ENCODE peak calls at places on chromosomes 4 and X, in ten cellular contexts. O is fibroblast of lung; D is CD8-positive, alpha-beta memory T cell; V is BE2C; B is ovary; E is upper lobe of right lung; G is naive thymus-derived CD4-positive, alpha-beta T cell; N is K562; U is neuronal stem cell; X is sigmoid colon. M is an unnamed sample. For H3K9me3 and H3K4me1, the result is how much of the 10 kb centered on the place peaks cover.

GRCh38 chr4:40209401-40209800 is 12.6 kb downstream of the RHOH start:
- DNase-seq in O (no peak), N (no peak), E (no peak), X (no peak), U (no peak), G (no peak), B (no peak), D (no peak), V (no peak), M (no peak)

GRCh38 chr4:76270776-76271175 is 19.3 kb downstream of the FAM47E start:
- DNase-seq in V (no peak), E (no peak), X (no peak), N (no peak), O (no peak), D (no peak), G (no peak), B (no peak), U (no peak), M (no peak)

GRCh38 chrX:129984196-129984962 is 1.9 kb downstream of the BCORL1 start:
- DNase-seq in N (peak), V (peak), D (peak), B (peak), U (no peak), X (peak), G (peak), E (peak), O (no peak), M (peak)

GRCh38 chr4:150211016-150211415 is 132.8 kb downstream of the DCLK2 start:
- DNase-seq in X (no peak), D (no peak), E (no peak), V (no peak), U (no peak), O (no peak), N (no peak), B (no peak), G (no peak), M (no peak)

GRCh38 chrX:35890699-35891098 is 28.8 kb upstream of the CFAP47 start:
- DNase-seq in O (peak), E (peak), D (no peak), X (no peak), N (peak), U (peak), V (peak), B (no peak), G (peak), M (peak)

GRCh38 chr4:123127218-123127617 is 204.8 kb upstream of the NUDT6 start:
- DNase-seq in N (no peak), B (no peak), E (no peak), O (peak), G (no peak), X (no peak), U (no peak), D (no peak), V (no peak), M (no peak)

GRCh38 chrX:8345473-8345872 is 119.2 kb upstream of the VCX3B start:
- DNase-seq in V (no peak), E (no peak), N (no peak), X (no peak), U (no peak), G (no peak), B (no peak), D (no peak), O (no peak), M (no peak)

GRCh38 chr4:109315818-109316217 is 13.4 kb upstream of the COL25A1 start:
- DNase-seq in X (no peak), O (no peak), D (no peak), N (no peak), G (no peak), B (no peak), U (no peak), E (no peak), V (no peak), M (no peak)

GRCh38 chr4:123417813-123418212 is 21.2 kb downstream of the SPRY1 start:
- DNase-seq in V (no peak), D (no peak), O (no peak), N (no peak), B (no peak), E (no peak), G (no peak), X (no peak), U (no peak), M (no peak)

GRCh38 chr4:153733751-153734448 is 25.9 kb downstream of the RNF175 start:
- DNase-seq in U (no peak), V (no peak), O (no peak), X (no peak), D (no peak), E (no peak), N (no peak), B (no peak), G (no peak), M (no peak)

GRCh38 chr4:28357985-28358384 is 1497.3 kb downstream of the STIM2 start:
- DNase-seq in N (no peak), X (no peak), G (no peak), B (no peak), D (no peak), V (peak), E (no peak), O (peak), U (peak), M (peak)
- H3K9me3 ChIP-seq in N (under half), X (under half), G (under half), B (under half), D (under half), V (under half), E (under half), O (under half), U (under half), M (under half)

GRCh38 chrX:40168183-40169015 is 70.6 kb upstream of the BCOR start:
- DNase-seq in B (no peak), G (no peak), O (no peak), X (no peak), U (no peak), V (no peak), E (no peak), D (no peak), N (no peak), M (no peak)
- H3K4me3 ChIP-seq in B (peak), G (peak), O (peak), X (peak), U (peak), V (peak), E (peak), D (no peak), N (peak), M (peak)

GRCh38 chr4:128521634-128522253 is 234.1 kb upstream of the PGRMC2 start:
- DNase-seq in U (no peak), O (peak), D (no peak), V (no peak), B (no peak), G (no peak), N (peak), E (no peak), X (no peak), M (no peak)
- H3K4me1 ChIP-seq in U (under half), O (under half), D (under half), V (under half), B (under half), G (under half), N (under half), E (under half), X (under half), M (under half)

DNA sequence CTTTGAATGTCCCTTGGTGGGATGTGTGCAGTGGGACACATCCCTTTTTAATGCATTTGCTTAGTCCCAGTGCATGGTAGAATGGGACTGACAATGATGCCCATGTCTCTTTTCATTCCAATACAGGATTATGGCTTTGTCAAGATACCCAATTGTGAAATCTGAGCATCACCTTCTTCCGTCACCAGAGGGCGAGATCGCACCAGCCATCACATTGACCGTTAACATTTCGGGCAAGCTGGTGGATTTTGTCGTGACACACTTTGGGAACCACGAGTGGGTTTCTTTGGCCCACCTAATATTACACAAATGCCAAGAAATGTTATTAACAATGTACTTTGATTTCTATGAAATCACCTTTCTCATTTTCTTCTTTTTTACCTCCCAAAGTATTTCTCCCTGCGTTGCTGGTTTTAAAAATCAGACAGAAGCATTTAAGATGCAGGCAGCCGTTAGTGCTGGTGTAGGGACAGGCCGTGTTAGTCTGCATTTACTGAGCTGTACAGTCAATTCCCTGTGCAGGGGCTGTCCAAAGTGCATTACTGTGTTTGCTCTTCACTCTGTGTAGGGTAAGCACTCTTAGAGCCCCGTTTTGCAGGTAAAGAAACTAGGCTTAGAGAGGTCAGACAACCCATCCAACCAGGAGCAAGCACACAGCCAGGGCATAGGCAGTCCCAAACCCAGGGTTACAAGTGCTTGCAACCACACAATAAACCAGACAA is 46.5 kb downstream of the CWH43 start:
- DNase-seq in U (no peak), B (no peak), V (peak), N (peak), G (no peak), D (no peak), O (no peak), X (no peak), E (no peak), M (peak)
- H3K9me3 ChIP-seq in U (under half), B (under half), V (under half), N (under half), G (under half), D (under half), O (under half), X (under half), E (under half), M (under half)

GRCh38 chrX:73852022-73852421 is 289.0 kb downstream of the CHIC1 start:
- DNase-seq in O (no peak), N (no peak), X (no peak), B (no peak), U (no peak), D (no peak), E (no peak), V (no peak), G (no peak), M (no peak)
- H3K4me3 ChIP-seq in O (no peak), N (peak), X (no peak), B (peak), U (no peak), D (no peak), E (no peak), V (no peak), G (no peak), M (no peak)

GRCh38 chr4:2799971-2800690 is 7.2 kb downstream of the SH3BP2 start:
- DNase-seq in G (no peak), N (no peak), U (no peak), X (peak), O (no peak), D (no peak), V (peak), E (peak), B (peak), M (peak)
- H3K4me1 ChIP-seq in G (under half), N (half or more), U (under half), X (half or more), O (under half), D (under half), V (under half), E (half or more), B (under half), M (half or more)

GRCh38 chr4:55534306-55534705 is 12.4 kb downstream of the CLOCK start:
- DNase-seq in N (no peak), V (no peak), U (no peak), O (no peak), E (no peak), G (no peak), X (no peak), D (no peak), B (no peak), M (no peak)
- H3K9me3 ChIP-seq in N (under half), V (under half), U (half or more), O (under half), E (under half), G (under half), X (under half), D (under half), B (under half), M (under half)

DNA sequence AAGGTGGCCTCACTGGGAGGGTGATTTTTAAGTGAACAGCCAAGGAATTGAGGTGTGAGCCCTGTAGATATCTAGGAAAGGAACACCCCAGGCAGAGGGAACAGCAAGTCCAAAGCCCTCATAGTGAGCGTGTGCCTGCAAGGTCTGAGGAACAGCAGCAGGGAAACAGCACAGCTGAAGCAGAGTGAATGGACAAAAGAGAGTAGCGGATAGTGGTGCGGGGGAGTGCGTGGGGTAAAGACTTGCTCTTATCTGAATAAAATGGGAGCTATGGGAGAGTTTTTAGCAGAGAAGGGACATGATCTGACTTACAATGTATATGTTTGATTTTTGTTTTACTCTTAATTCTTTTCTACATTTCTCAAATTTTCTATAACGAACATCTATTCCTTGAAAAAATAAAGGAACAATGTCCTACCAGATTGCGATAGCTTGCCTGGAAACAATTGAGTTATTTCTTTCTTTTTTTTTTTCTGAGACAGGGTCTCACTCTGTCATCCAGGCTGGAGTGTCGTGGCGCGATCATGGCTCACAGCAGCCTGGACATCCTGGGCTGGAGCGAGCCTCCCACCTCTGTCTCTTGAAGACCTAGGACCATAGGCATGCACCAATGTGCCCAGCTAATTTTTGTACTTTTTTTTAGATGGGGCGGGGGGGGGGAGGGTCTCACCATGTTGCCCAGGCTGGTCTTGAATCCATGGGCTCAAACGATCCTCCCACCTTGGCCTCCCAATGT is 19.5 kb upstream of the HADH start:
- DNase-seq in D (no peak), U (no peak), O (no peak), G (no peak), V (no peak), E (no peak), X (no peak), N (no peak), B (no peak), M (no peak)
- H3K4me3 ChIP-seq in D (no peak), U (no peak), O (no peak), G (no peak), V (no peak), E (no peak), X (no peak), N (no peak), B (no peak), M (no peak)

M was measured in SJCRH30.